ENCODE peak calls at places on chromosomes 5 and 9, in four cellular contexts. P is HepG2, C is GM12878, E is H1. Z is an unnamed sample.

GRCh38 chr5:102523541-102524175 is 24.9 kb upstream of the SLCO6A1 start:
- DNase-seq in P (no peak), C (peak; percentile 42), E (no peak), Z (no peak)

GRCh38 chr5:35316611-35317307 is 86.5 kb upstream of the PRLR start:
- DNase-seq in E (no peak), P (no peak), C (no peak), Z (no peak)

GRCh38 chr5:80591352-80591751 is 21.3 kb upstream of the ANKRD34B start:
- DNase-seq in C (no peak), E (no peak), P (no peak), Z (no peak)

GRCh38 chr5:43014522-43014921 is 25.6 kb downstream of the ANXA2R start:
- DNase-seq in E (no peak), P (no peak), C (no peak), Z (no peak)

GRCh38 chr5:61450170-61450815 is 118.2 kb downstream of the ZSWIM6 start:
- DNase-seq in P (no peak), C (no peak), E (no peak), Z (no peak)

GRCh38 chr9:105126233-105126632 is 118.2 kb upstream of the SLC44A1 start:
- DNase-seq in E (no peak), P (no peak), C (no peak), Z (no peak)

GRCh38 chr9:118938581-118938980 is 430.7 kb downstream of the BRINP1 start:
- DNase-seq in P (no peak), E (no peak), C (no peak), Z (no peak)

GRCh38 chr5:168093200-168093930 is 198.1 kb upstream of the WWC1 start:
- DNase-seq in E (no peak), C (no peak), P (no peak), Z (no peak)

GRCh38 chr9:13915131-13915530 is 398.8 kb downstream of the NFIB start:
- DNase-seq in P (no peak), E (no peak), C (no peak), Z (no peak)

GRCh38 chr5:6723122-6723885 is 10.1 kb downstream of the TENT4A start:
- DNase-seq in P (no peak), C (no peak), E (no peak), Z (no peak)

GRCh38 chr5:143108498-143109128 is 294.9 kb downstream of the NR3C1 start:
- DNase-seq in C (no peak), E (no peak), P (peak; percentile 39), Z (no peak)

GRCh38 chr5:132475939-132476852 is 14.4 kb downstream of the IRF1 start:
- DNase-seq in P (peak; percentile 83), C (no peak), E (no peak), Z (no peak)

GRCh38 chr5:10485142-10485795 is 43.6 kb downstream of the ROPN1L start:
- DNase-seq in E (no peak), C (no peak), P (no peak), Z (no peak)

GRCh38 chr5:168118042-168118668 is 173.3 kb upstream of the WWC1 start:
- DNase-seq in C (no peak), P (no peak), E (no peak), Z (no peak)

GRCh38 chr9:105082843-105083242 is 154.9 kb upstream of the ABCA1 start:
- DNase-seq in E (no peak), P (no peak), C (no peak), Z (no peak)

GRCh38 chr5:108379722-108380530 is 2.0 kb downstream of the FBXL17 start:
- DNase-seq in C (no peak), P (peak; percentile 55), E (no peak), Z (no peak)

GRCh38 chr9:8365029-8365428 is 565.5 kb upstream of the DMAC1 start:
- DNase-seq in E (no peak), P (no peak), C (no peak), Z (no peak)

GRCh38 chr5:150523472-150524350 is 15.8 kb downstream of the NDST1 start:
- DNase-seq in E (no peak), C (no peak), P (peak; percentile 73), Z (peak; percentile 36)

GRCh38 chr9:107733530-107733907 is 243.9 kb upstream of the KLF4 start:
- DNase-seq in E (no peak), P (no peak), C (no peak), Z (no peak)

GRCh38 chr9:27162045-27162444 is 53.0 kb downstream of the TEK start:
- DNase-seq in E (no peak), C (no peak), P (no peak), Z (no peak)

GRCh38 chr9:90848866-90849265 is 47.2 kb downstream of the SYK start:
- DNase-seq in C (no peak), E (no peak), P (no peak), Z (no peak)

GRCh38 chr5:125484272-125485002 is 738.0 kb upstream of the ZNF608 start:
- DNase-seq in C (no peak), E (no peak), P (no peak), Z (no peak)

GRCh38 chr9:23674016-23674585 is 151.9 kb downstream of the ELAVL2 start:
- DNase-seq in E (no peak), P (no peak), C (no peak), Z (no peak)

GRCh38 chr5:72465601-72466563 is 41.3 kb downstream of the ZNF366 start:
- DNase-seq in C (peak; percentile 92), P (no peak), E (no peak), Z (no peak)

GRCh38 chr5:33834334-33834733 is 57.5 kb downstream of the ADAMTS12 start:
- DNase-seq in E (no peak), P (no peak), C (no peak), Z (no peak)

GRCh38 chr5:39420482-39421145 is 4.2 kb downstream of the DAB2 start:
- DNase-seq in E (no peak), C (no peak), P (no peak), Z (no peak)

GRCh38 chr5:174720612-174721521 is 3.5 kb upstream of the MSX2 start:
- DNase-seq in C (no peak), P (peak; percentile 2), E (no peak), Z (peak; percentile 79)
- H3K9ac ChIP-seq in C (no peak overlapping the region), P (no peak overlapping the region), E (no peak overlapping the region), Z (peak overlapping the region; percentile 56)

GRCh38 chr9:98867109-98867433 is 59.6 kb downstream of the GALNT12 start:
- DNase-seq in E (no peak), P (no peak), C (no peak), Z (no peak)
- TF ChIP-seq SUZ12 in E (no peak), P (no peak), C (no peak), Z (no peak)

DNA sequence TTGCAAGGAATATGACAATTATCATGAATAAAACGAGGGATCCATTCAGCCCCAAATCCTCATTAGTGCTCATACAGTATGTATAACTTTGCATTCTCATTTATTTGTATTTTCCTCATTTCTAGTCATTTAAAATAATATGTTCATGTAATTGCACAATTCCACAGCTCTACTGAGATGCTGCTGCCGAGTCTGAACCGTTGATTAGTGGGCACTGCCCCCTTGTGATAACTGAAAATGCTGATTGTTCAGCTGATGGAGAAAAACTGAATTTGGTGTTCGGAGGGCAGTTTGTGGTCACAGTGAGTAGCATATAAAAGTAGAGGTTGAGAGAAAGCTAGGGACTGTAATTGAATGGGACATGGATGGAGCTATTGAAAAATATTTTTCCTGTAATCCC is 12.2 kb upstream of the GPR151 start:
- DNase-seq in P (no peak), E (no peak), C (no peak), Z (no peak)
- H3K9ac ChIP-seq in P (no peak overlapping the region), E (no peak overlapping the region), C (no peak overlapping the region), Z (no peak overlapping the region)

DNA sequence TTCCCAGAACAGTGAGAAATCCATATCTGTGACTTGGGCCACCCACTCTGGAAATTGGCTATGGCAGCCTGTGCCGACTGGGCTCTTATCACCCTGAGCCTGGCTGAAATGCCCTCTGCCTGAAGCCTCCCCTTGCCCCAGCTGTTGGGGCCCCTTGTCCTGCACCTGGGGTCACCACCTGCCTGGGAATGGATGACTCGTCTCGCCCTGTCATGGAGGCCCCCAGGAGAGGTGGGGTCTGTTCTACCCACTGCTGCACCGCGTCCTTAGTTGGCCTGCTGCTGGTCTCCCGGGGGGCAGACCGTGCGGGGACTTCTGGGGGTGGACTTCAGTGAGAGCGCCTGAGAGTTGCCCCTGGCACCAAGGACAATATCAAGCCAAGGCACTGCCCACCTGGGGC is 46.6 kb upstream of the COL5A1 start:
- DNase-seq in C (no peak), P (no peak), E (no peak), Z (no peak)
- TF ChIP-seq SUZ12 in C (no peak), P (no peak), E (no peak), Z (no peak)

GRCh38 chr9:127876026-127876763 is 1.3 kb downstream of the AK1 start:
- DNase-seq in P (no peak), C (no peak), E (no peak), Z (no peak)
- H3K9ac ChIP-seq in P (no peak overlapping the region), C (no peak overlapping the region), E (no peak overlapping the region), Z (no peak overlapping the region)

Z was measured in NT2/D1.